ENCODE peak calls at places on chromosome 22, in four cellular contexts. One of them, this sample, is unnamed.

GRCh38 chr22:44449061-44449682 is 48.9 kb downstream of the RTL6 start:
- DNase-seq in HepG2: no peak
- DNase-seq in GM12892: no peak
- DNase-seq in H1: no peak
- DNase-seq in this sample: no peak

GRCh38 chr22:26068571-26068970 is 100.7 kb upstream of the SEZ6L start:
- DNase-seq in GM12892: no peak
- DNase-seq in H1: no peak
- DNase-seq in HepG2: no peak
- DNase-seq in this sample: no peak

GRCh38 chr22:19941365-19942070 is at the start of the genes COMT and TXNRD2:
- DNase-seq in GM12892: peak
- DNase-seq in HepG2: no peak
- DNase-seq in H1: no peak
- DNase-seq in this sample: peak

GRCh38 chr22:40477683-40478348 is 107.4 kb downstream of the SGSM3 start:
- DNase-seq in H1: no peak
- DNase-seq in HepG2: no peak
- DNase-seq in GM12892: no peak
- DNase-seq in this sample: no peak

GRCh38 chr22:38177926-38178604 is 3.6 kb downstream of the PLA2G6 start:
- DNase-seq in GM12892: no peak
- DNase-seq in H1: no peak
- DNase-seq in HepG2: peak
- DNase-seq in this sample: no peak

GRCh38 chr22:22609271-22609670 is 35.1 kb upstream of the GGTLC2 start:
- DNase-seq in H1: no peak
- DNase-seq in GM12892: no peak
- DNase-seq in HepG2: no peak
- DNase-seq in this sample: no peak

GRCh38 chr22:17578129-17578754 is 14.9 kb downstream of the SLC25A18 start:
- DNase-seq in HepG2: peak
- DNase-seq in GM12892: no peak
- DNase-seq in H1: no peak
- DNase-seq in this sample: no peak

GRCh38 chr22:30712094-30712493 is 17.4 kb downstream of the OSBP2 start:
- DNase-seq in HepG2: no peak
- DNase-seq in GM12892: no peak
- DNase-seq in H1: no peak
- DNase-seq in this sample: no peak

GRCh38 chr22:17990167-17990566 is 34.2 kb downstream of the MICAL3 start:
- DNase-seq in GM12892: no peak
- DNase-seq in H1: no peak
- DNase-seq in HepG2: no peak
- DNase-seq in this sample: no peak

GRCh38 chr22:33440756-33441155 is 382.6 kb upstream of the SYN3 start:
- DNase-seq in GM12892: no peak
- DNase-seq in H1: no peak
- DNase-seq in HepG2: no peak
- DNase-seq in this sample: no peak

GRCh38 chr22:26310616-26311015 is 118.4 kb upstream of the ASPHD2 start:
- DNase-seq in GM12892: no peak
- DNase-seq in H1: no peak
- DNase-seq in HepG2: no peak
- DNase-seq in this sample: no peak

GRCh38 chr22:19523240-19524169 is 705 bp downstream of the CLDN5 start:
- DNase-seq in H1: peak
- DNase-seq in HepG2: no peak
- DNase-seq in GM12892: no peak
- DNase-seq in this sample: no peak

GRCh38 chr22:33271390-33272161 is 213.4 kb upstream of the SYN3 start:
- DNase-seq in GM12892: peak
- DNase-seq in HepG2: no peak
- DNase-seq in H1: no peak
- DNase-seq in this sample: peak

GRCh38 chr22:45785458-45785857 is 113.8 kb downstream of the ATXN10 start:
- DNase-seq in HepG2: peak
- DNase-seq in H1: no peak
- DNase-seq in GM12892: no peak
- DNase-seq in this sample: no peak

GRCh38 chr22:37162221-37163095 is 12.7 kb upstream of the IL2RB start:
- DNase-seq in H1: no peak
- DNase-seq in GM12892: peak
- DNase-seq in HepG2: no peak
- DNase-seq in this sample: peak

GRCh38 chr22:32697331-32697995 is 104.0 kb upstream of the TIMP3 start:
- DNase-seq in HepG2: peak
- DNase-seq in H1: no peak
- DNase-seq in GM12892: no peak
- DNase-seq in this sample: no peak

GRCh38 chr22:18023509-18024275 is 669 bp downstream of the MICAL3 start:
- DNase-seq in HepG2: no peak
- DNase-seq in H1: peak
- DNase-seq in GM12892: peak
- DNase-seq in this sample: peak

GRCh38 chr22:28983788-28984441 is 77.7 kb downstream of the C22orf31 start:
- DNase-seq in HepG2: no peak
- DNase-seq in H1: no peak
- DNase-seq in GM12892: no peak
- DNase-seq in this sample: no peak
- TF ChIP-seq TAF1 in HepG2: no peak
- TF ChIP-seq TAF1 in H1: no peak
- TF ChIP-seq TAF1 in GM12892: no peak
- TF ChIP-seq TAF1 in this sample: no peak

GRCh38 chr22:50474711-50475651 is at the start of gene SBF1:
- DNase-seq in GM12892: peak
- DNase-seq in H1: peak
- DNase-seq in HepG2: peak
- DNase-seq in this sample: peak
- TF ChIP-seq POLR2A in GM12892: peak
- TF ChIP-seq POLR2A in H1: no peak
- TF ChIP-seq POLR2A in HepG2: peak
- TF ChIP-seq POLR2A in this sample: no peak

GRCh38 chr22:50737728-50738648 is at the start of gene ACR:
- DNase-seq in H1: no peak
- DNase-seq in GM12892: no peak
- DNase-seq in HepG2: no peak
- DNase-seq in this sample: no peak
- TF ChIP-seq POLR2AphosphoS5 in H1: no peak
- TF ChIP-seq POLR2AphosphoS5 in GM12892: no peak
- TF ChIP-seq POLR2AphosphoS5 in HepG2: no peak
- TF ChIP-seq POLR2AphosphoS5 in this sample: no peak

GRCh38 chr22:35380537-35381423 is at the start of gene HMOX1:
- DNase-seq in HepG2: peak
- DNase-seq in H1: peak
- DNase-seq in GM12892: peak
- DNase-seq in this sample: peak
- TF ChIP-seq TAF1 in HepG2: peak
- TF ChIP-seq TAF1 in H1: peak
- TF ChIP-seq TAF1 in GM12892: peak
- TF ChIP-seq TAF1 in this sample: peak

DNA sequence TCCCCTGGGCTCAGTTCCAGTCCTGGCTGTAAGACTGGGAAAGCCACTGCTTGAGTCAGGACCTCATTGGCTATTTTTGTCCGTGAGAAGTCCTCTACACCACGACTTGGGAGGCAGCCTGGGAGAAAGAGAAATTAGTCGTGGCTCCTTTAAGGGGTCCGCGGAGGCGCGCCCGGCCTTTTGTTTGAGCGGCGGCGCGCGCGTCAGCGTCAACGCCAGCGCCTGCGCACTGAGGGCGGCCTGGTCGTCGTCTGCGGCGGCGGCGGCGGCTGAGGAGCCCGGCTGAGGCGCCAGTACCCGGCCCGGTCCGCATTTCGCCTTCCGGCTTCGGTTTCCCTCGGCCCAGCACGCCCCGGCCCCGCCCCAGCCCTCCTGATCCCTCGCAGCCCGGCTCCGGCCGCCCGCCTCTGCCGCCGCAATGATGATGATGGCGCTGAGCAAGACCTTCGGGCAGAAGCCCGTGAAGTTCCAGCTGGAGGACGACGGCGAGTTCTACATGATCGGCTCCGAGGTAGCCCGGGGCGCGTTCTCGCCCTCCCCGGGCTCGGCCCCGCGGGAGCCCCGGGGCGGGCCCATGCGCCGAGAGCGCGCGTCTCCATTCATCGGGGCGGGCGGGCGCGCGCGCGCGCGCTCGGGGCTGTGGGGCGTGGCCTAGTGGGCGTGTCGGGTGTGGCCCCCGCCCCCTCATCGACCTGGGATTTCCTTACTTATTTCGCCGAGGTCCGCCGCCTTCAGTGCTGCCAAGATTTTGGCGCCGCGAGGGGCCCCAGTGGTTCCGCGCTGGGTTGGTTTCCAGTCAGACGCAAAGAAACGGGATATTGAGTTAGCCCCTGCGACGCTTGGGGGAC is at the start of gene SMARCB1:
- DNase-seq in H1: peak
- DNase-seq in HepG2: peak
- DNase-seq in GM12892: peak
- DNase-seq in this sample: peak
- TF ChIP-seq POLR2A in H1: peak
- TF ChIP-seq POLR2A in HepG2: peak
- TF ChIP-seq POLR2A in GM12892: peak
- TF ChIP-seq POLR2A in this sample: no peak

GRCh38 chr22:42993651-42994275 is 21.2 kb downstream of the PACSIN2 start:
- DNase-seq in HepG2: peak
- DNase-seq in GM12892: no peak
- DNase-seq in H1: no peak
- DNase-seq in this sample: no peak

GRCh38 chr22:42991010-42991651 is 23.8 kb downstream of the PACSIN2 start:
- DNase-seq in HepG2: no peak
- DNase-seq in H1: no peak
- DNase-seq in GM12892: no peak
- DNase-seq in this sample: no peak

GRCh38 chr22:42992886-42993479 is 22.0 kb downstream of the PACSIN2 start:
- DNase-seq in H1: no peak
- DNase-seq in HepG2: no peak
- DNase-seq in GM12892: no peak
- DNase-seq in this sample: no peak

GRCh38 chr22:42992092-42992491 is 22.9 kb downstream of the PACSIN2 start:
- DNase-seq in H1: no peak
- DNase-seq in GM12892: no peak
- DNase-seq in HepG2: no peak
- DNase-seq in this sample: no peak

DNA sequence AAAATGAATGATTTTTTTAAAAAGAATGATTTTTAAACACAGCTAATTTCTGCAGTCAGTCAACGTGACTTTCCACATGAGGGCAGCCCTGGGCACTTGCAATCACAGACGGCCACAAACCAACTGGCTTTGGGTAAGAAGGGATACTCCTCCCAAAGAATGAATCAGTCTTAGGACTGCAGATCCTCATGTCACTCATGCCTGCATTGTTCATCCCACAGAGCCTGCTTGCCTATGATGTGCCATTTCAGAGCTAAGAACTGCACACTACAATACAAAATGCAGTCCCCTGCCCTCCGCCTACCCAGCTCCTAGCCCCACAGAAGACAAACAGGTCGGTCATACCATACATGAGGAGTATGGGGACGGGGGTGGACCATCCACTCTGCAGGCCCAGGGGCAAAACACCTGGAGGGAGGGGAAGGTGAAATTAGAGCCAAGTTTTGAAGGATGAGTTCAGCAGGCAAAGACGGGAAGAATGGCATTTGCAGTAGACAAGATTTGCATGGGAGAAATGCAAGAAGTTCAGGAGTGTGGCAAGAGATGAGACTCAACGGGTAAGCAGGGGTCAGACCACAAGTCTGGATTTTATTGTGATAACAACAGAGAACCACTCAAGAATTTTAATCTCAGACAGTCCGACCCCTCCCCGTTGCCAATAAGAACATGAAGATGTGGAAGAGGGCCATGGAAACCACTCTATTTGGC is 24.7 kb downstream of the PACSIN2 start:
- DNase-seq in H1: no peak
- DNase-seq in HepG2: peak
- DNase-seq in GM12892: no peak
- DNase-seq in this sample: no peak
- TF ChIP-seq POLR2AphosphoS5 in H1: no peak
- TF ChIP-seq POLR2AphosphoS5 in HepG2: no peak
- TF ChIP-seq POLR2AphosphoS5 in GM12892: no peak
- TF ChIP-seq POLR2AphosphoS5 in this sample: no peak

GRCh38 chr22:49204599-49205214 is 623.0 kb downstream of the BRD1 start:
- DNase-seq in HepG2: no peak
- DNase-seq in H1: peak
- DNase-seq in GM12892: no peak
- DNase-seq in this sample: no peak

GRCh38 chr22:49201046-49201970 is 626.4 kb downstream of the BRD1 start:
- DNase-seq in HepG2: no peak
- DNase-seq in H1: peak
- DNase-seq in GM12892: no peak
- DNase-seq in this sample: no peak

GRCh38 chr22:49203091-49203862 is 624.4 kb downstream of the BRD1 start:
- DNase-seq in GM12892: no peak
- DNase-seq in HepG2: no peak
- DNase-seq in H1: peak
- DNase-seq in this sample: no peak

GRCh38 chr22:49203863-49204598 is 623.6 kb downstream of the BRD1 start:
- DNase-seq in H1: peak
- DNase-seq in HepG2: no peak
- DNase-seq in GM12892: no peak
- DNase-seq in this sample: no peak

DNA sequence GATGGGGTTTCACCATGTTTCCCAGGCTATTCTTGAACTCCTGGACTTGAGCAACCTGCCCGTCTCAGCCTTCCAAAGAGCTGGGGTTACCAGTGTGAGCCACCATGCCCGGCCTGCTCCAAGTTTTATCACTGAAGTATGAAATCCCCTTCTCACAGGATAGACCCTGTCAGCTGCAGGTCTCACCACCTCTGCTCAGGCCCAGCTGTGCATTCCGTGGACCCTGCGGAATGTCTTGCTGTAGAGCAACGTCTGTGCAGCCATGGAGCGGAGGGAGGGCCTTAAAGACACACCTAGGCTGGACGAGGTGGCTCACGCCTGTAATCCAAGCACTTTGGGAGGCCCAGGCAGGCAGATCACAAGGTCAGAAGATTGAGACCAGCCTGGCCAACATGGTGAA is 625.4 kb downstream of the BRD1 start:
- DNase-seq in H1: peak
- DNase-seq in GM12892: no peak
- DNase-seq in HepG2: no peak
- DNase-seq in this sample: no peak
- TF ChIP-seq TAF1 in H1: no peak
- TF ChIP-seq TAF1 in GM12892: no peak
- TF ChIP-seq TAF1 in HepG2: no peak
- TF ChIP-seq TAF1 in this sample: no peak

GRCh38 chr22:23834830-23835772 is 3.7 kb downstream of the DERL3 start:
- DNase-seq in HepG2: no peak
- DNase-seq in H1: no peak
- DNase-seq in GM12892: no peak
- DNase-seq in this sample: no peak
- TF ChIP-seq POLR2A in HepG2: no peak
- TF ChIP-seq POLR2A in H1: no peak
- TF ChIP-seq POLR2A in GM12892: no peak
- TF ChIP-seq POLR2A in this sample: no peak